ENCODE peak calls at places on chromosome 19, in four cellular contexts. W is GM12891, A is choroid plexus epithelial cell, T is retinal pigment epithelial cell. S is an unnamed sample.

GRCh38 chr19:19997656-19998268 is 41.5 kb downstream of the ZNF682 start:
- DNase-seq in W (no peak), A (no peak), T (no peak), S (peak)

GRCh38 chr19:6126335-6126974 is 9.0 kb upstream of the ACSBG2 start:
- DNase-seq in W (no peak), A (peak), T (peak), S (no peak)

GRCh38 chr19:47430041-47430802 is 10.9 kb upstream of the MEIS3 start:
- DNase-seq in W (no peak), A (peak), T (no peak), S (no peak)

GRCh38 chr19:4965061-4965460 is 3.9 kb upstream of the KDM4B start:
- DNase-seq in W (no peak), A (no peak), T (no peak), S (no peak)

GRCh38 chr19:8615022-8615421 is 4.5 kb upstream of the ADAMTS10 start:
- DNase-seq in W (no peak), A (no peak), T (no peak), S (no peak)

GRCh38 chr19:10295305-10295846 is 5.6 kb downstream of the ICAM5 start:
- DNase-seq in W (peak), A (peak), T (no peak), S (peak)

GRCh38 chr19:11861301-11861700 is 12.8 kb downstream of the ZNF439 start:
- DNase-seq in W (no peak), A (no peak), T (no peak), S (no peak)

GRCh38 chr19:35109395-35110112 is 6.1 kb upstream of the FXYD3 start:
- DNase-seq in W (no peak), A (no peak), T (no peak), S (no peak)

GRCh38 chr19:6233827-6234511 is 45.8 kb downstream of the MLLT1 start:
- DNase-seq in W (peak), A (no peak), T (no peak), S (no peak)

GRCh38 chr19:46471778-46472543 is 598 bp upstream of the PNMA8A start:
- DNase-seq in W (no peak), A (no peak), T (no peak), S (no peak)

GRCh38 chr19:4326837-4327251 is 11.8 kb downstream of the STAP2 start:
- DNase-seq in W (no peak), A (no peak), T (no peak), S (no peak)